ENCODE peak calls at places on chromosomes 16 and 17, in five cellular contexts. I, Z, E, K and B are unnamed samples.

GRCh38 chr16:55622930-55623561 is 32.7 kb upstream of the SLC6A2 start:
- DNase-seq in I (no peak), Z (no peak), E (no peak), K (no peak), B (no peak)

GRCh38 chr16:10080031-10080772 is 102.0 kb downstream of the GRIN2A start:
- DNase-seq in I (no peak), Z (no peak), E (no peak), K (no peak), B (peak; percentile 51)

GRCh38 chr17:79720705-79721295 is 9.9 kb upstream of the ENPP7 start:
- DNase-seq in I (no peak), Z (no peak), E (no peak), K (no peak), B (peak; percentile 24)

GRCh38 chr17:1072551-1072961 is 75.6 kb downstream of the TIMM22 start:
- DNase-seq in I (no peak), Z (no peak), E (peak; percentile 70), K (no peak), B (no peak)

GRCh38 chr16:16012144-16012543 is 62.7 kb downstream of the ABCC1 start:
- DNase-seq in I (no peak), Z (no peak), E (peak; percentile 33), K (no peak), B (no peak)

GRCh38 chr16:49281843-49282642 is 405 bp upstream of the CBLN1 start:
- DNase-seq in I (peak; percentile 74), Z (peak; percentile 50), E (peak; percentile 84), K (peak; percentile 86), B (peak; percentile 94)

GRCh38 chr17:76097716-76098295 is 5.8 kb downstream of the EXOC7 start:
- DNase-seq in I (no peak), Z (no peak), E (no peak), K (no peak), B (no peak)

GRCh38 chr16:68369697-68370096 is 58.9 kb downstream of the PRMT7 start:
- DNase-seq in I (peak; percentile 70), Z (no peak), E (peak; percentile 67), K (no peak), B (no peak)

GRCh38 chr16:89052824-89053724 is 40.6 kb upstream of the ACSF3 start:
- DNase-seq in I (no peak), Z (no peak), E (peak; percentile 81), K (peak; percentile 88), B (no peak)

GRCh38 chr16:68286153-68287074 is 22.1 kb downstream of the SLC7A6 start:
- DNase-seq in I (no peak), Z (no peak), E (no peak), K (no peak), B (no peak)

GRCh38 chr17:18950944-18951905 is 740 bp upstream of the SLC5A10 start:
- DNase-seq in I (no peak), Z (no peak), E (peak; percentile 84), K (no peak), B (peak; percentile 75)